ENCODE peak calls at places on chromosomes 5 and 9, in four cellular contexts. A is epithelial cell of esophagus, Y is BE2C, U is GM12878. P is an unnamed sample.

GRCh38 chr9:120878188-120879130 is 1.5 kb upstream of the PHF19 start:
- DNase-seq in U (no peak), A (no peak), Y (no peak), P (no peak)

GRCh38 chr5:138128344-138128743 is 10.9 kb downstream of the NME5 start:
- DNase-seq in U (no peak), Y (no peak), A (no peak), P (no peak)

GRCh38 chr9:133120343-133121199 is 469 bp downstream of the RALGDS start:
- DNase-seq in Y (peak; percentile 79), U (no peak), A (no peak), P (no peak)

GRCh38 chr9:133781828-133782135 is 43.6 kb upstream of the SARDH start:
- DNase-seq in Y (no peak), A (no peak), U (no peak), P (no peak)

GRCh38 chr5:65329266-65329665 is 152.5 kb downstream of the ADAMTS6 start:
- DNase-seq in U (no peak), Y (no peak), A (no peak), P (no peak)

GRCh38 chr5:26940981-26941380 is 97.4 kb downstream of the CDH9 start:
- DNase-seq in Y (no peak), U (no peak), A (peak; percentile 61), P (no peak)

GRCh38 chr9:93905473-93906133 is 49.6 kb downstream of the BARX1 start:
- DNase-seq in U (no peak), A (no peak), Y (no peak), P (no peak)

GRCh38 chr9:35904966-35905781 is 828 bp upstream of the HRCT1 start:
- DNase-seq in Y (no peak), A (peak; percentile 82), U (no peak), P (no peak)

GRCh38 chr5:126437706-126438105 is 14.5 kb downstream of the GRAMD2B start:
- DNase-seq in Y (no peak), A (no peak), U (no peak), P (no peak)

GRCh38 chr9:133714606-133715294 is 23.4 kb downstream of the SARDH start:
- DNase-seq in U (no peak), Y (peak; percentile 90), A (no peak), P (no peak)

GRCh38 chr5:36744678-36745659 is 131.6 kb upstream of the NIPBL start:
- DNase-seq in Y (peak; percentile 80), A (peak; percentile 95), U (no peak), P (no peak)

GRCh38 chr5:83084336-83084735 is 7.0 kb downstream of the XRCC4 start:
- DNase-seq in Y (no peak), U (no peak), A (no peak), P (no peak)

GRCh38 chr5:98096155-98096554 is 677.3 kb upstream of the RGMB start:
- DNase-seq in U (no peak), Y (no peak), A (peak; percentile 74), P (no peak)

GRCh38 chr5:127358274-127358673 is 67.7 kb downstream of the MEGF10 start:
- DNase-seq in U (no peak), Y (no peak), A (no peak), P (no peak)

GRCh38 chr5:158435161-158435616 is 576.2 kb upstream of the CLINT1 start:
- DNase-seq in U (peak; percentile 47), Y (no peak), A (peak; percentile 45), P (no peak)

GRCh38 chr5:152290181-152290580 is 114.9 kb downstream of the NMUR2 start:
- DNase-seq in A (no peak), Y (no peak), U (no peak), P (no peak)

GRCh38 chr9:130535818-130536521 is 43.4 kb upstream of the FUBP3 start:
- DNase-seq in Y (peak; percentile 67), A (peak; percentile 46), U (no peak), P (no peak)

GRCh38 chr5:122661496-122662180 is 113.2 kb upstream of the SNX2 start:
- DNase-seq in U (no peak), A (peak; percentile 37), Y (no peak), P (no peak)

GRCh38 chr9:20611751-20612287 is 10.5 kb downstream of the MLLT3 start:
- DNase-seq in A (peak; percentile 77), U (no peak), Y (no peak), P (no peak)

GRCh38 chr5:1912951-1913565 is 30.3 kb upstream of the IRX4 start:
- DNase-seq in A (no peak), U (no peak), Y (peak; percentile 3), P (no peak)

GRCh38 chr5:36323926-36324781 is 22.5 kb upstream of the RANBP3L start:
- DNase-seq in Y (no peak), A (no peak), U (no peak), P (no peak)

GRCh38 chr9:104895572-104895971 is 32.4 kb downstream of the ABCA1 start:
- DNase-seq in A (peak; percentile 51), Y (no peak), U (no peak), P (no peak)

GRCh38 chr5:153907170-153907775 is 131.4 kb downstream of the FAM114A2 start:
- DNase-seq in U (no peak), A (no peak), Y (no peak), P (no peak)

GRCh38 chr5:61496406-61497307 is 164.6 kb downstream of the ZSWIM6 start:
- DNase-seq in A (no peak), U (no peak), Y (peak; percentile 64), P (no peak)

GRCh38 chr5:78953092-78953800 is 31.9 kb downstream of the ARSB start:
- DNase-seq in A (peak; percentile 21), U (no peak), Y (no peak), P (peak; percentile 27)

GRCh38 chr5:174945853-174946252 is 221.5 kb downstream of the MSX2 start:
- DNase-seq in Y (no peak), A (no peak), U (no peak), P (no peak)

GRCh38 chr5:137629646-137630045 is 106.2 kb downstream of the KLHL3 start:
- DNase-seq in A (peak; percentile 68), U (peak; percentile 8), Y (peak; percentile 33), P (peak; percentile 27)

GRCh38 chr9:72589684-72590555 is 68.5 kb downstream of the TMC1 start:
- DNase-seq in U (no peak), A (no peak), Y (no peak), P (no peak)

GRCh38 chr5:72210913-72211670 is 103.8 kb downstream of the MAP1B start:
- DNase-seq in U (no peak), Y (peak; percentile 36), A (peak; percentile 85), P (no peak)

GRCh38 chr5:96775689-96776088 is 32.1 kb downstream of the ERAP1 start:
- DNase-seq in U (no peak), A (no peak), Y (no peak), P (no peak)

GRCh38 chr5:157379983-157380382 is 80.0 kb upstream of the NIPAL4 start:
- DNase-seq in Y (no peak), U (no peak), A (no peak), P (no peak)

GRCh38 chr5:148831590-148832565 is 5.5 kb downstream of the ADRB2 start:
- DNase-seq in U (peak; percentile 59), A (peak; percentile 29), Y (no peak), P (peak; percentile 62)
- H3K4me3 ChIP-seq in U (peak overlapping the region; percentile 28), A (peak overlapping the region; percentile 99), Y (no peak overlapping the region), P (no peak overlapping the region)

GRCh38 chr9:83537331-83538171 is 650 bp downstream of the FRMD3 start:
- DNase-seq in A (peak; percentile 7), Y (peak; percentile 39), U (no peak), P (no peak)

GRCh38 chr9:83538172-83538889 is at the start of gene FRMD3:
- DNase-seq in A (peak; percentile 52), Y (peak; percentile 95), U (no peak), P (no peak)

GRCh38 chr9:83535736-83536135 is 2.5 kb downstream of the FRMD3 start:
- DNase-seq in Y (no peak), A (no peak), U (no peak), P (no peak)

GRCh38 chr9:83536332-83536731 is 1.9 kb downstream of the FRMD3 start:
- DNase-seq in Y (no peak), A (no peak), U (no peak), P (no peak)

DNA sequence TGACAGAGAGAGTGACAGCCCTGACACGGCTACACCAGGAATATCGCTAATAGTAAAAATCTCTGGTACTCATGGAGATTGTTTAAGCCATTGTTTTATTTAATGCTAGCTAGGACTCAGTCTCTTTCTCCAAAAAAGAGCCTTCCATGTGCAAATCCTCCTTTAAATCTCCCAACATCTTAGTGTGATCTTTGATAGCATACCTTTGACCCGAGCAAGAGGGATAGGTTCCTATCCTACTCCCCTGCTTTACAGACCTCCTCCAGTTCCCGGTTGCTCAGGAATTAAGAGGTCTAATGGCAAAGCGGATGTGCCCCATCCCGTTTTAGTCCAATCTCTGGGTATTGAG is 663 bp upstream of the FRMD3 start:
- DNase-seq in A (no peak), Y (no peak), U (no peak), P (no peak)
- TF ChIP-seq CTCF in A (no peak), Y (no peak), U (no peak), P (no peak)

DNA sequence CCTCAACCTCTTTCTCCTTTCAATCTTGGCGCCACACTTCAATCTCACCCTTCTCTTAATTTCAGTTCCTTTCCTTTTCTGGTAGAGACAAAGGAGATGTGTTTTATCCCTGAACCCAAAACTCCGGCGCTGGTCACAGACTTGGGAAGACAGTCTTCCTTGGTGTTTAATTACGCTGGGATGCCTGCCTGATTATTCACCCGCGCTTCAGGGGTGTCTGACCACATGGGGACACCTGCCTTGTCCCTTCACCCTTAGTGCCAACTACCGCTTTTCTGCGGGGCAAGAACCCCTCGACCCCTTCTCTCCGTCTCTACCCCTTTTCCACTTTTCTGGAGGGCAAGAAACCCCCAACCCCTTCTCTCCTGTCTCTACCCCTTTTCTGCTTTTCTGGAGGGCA is 261.1 kb downstream of the SMARCA2 start:
- DNase-seq in Y (no peak), U (no peak), A (no peak), P (no peak)
- H3K4me3 ChIP-seq in Y (no peak overlapping the region), U (no peak overlapping the region), A (no peak overlapping the region), P (no peak overlapping the region)

GRCh38 chr5:177494356-177495195 is 2.8 kb downstream of the PDLIM7 start:
- DNase-seq in Y (peak; percentile 69), U (no peak), A (peak; percentile 86), P (no peak)

GRCh38 chr5:177497011-177497296 is 450 bp downstream of the PDLIM7 start:
- DNase-seq in A (no peak), U (no peak), Y (no peak), P (no peak)

GRCh38 chr5:177493795-177494355 is 3.5 kb downstream of the PDLIM7 start:
- DNase-seq in A (no peak), Y (no peak), U (no peak), P (no peak)

GRCh38 chr5:177496111-177497010 is 1.0 kb downstream of the PDLIM7 start:
- DNase-seq in U (no peak), Y (peak; percentile 91), A (peak; percentile 86), P (no peak)

GRCh38 chr5:177495243-177496060 is 2.0 kb downstream of the PDLIM7 start:
- DNase-seq in U (no peak), Y (peak; percentile 63), A (peak; percentile 68), P (no peak)
- TF ChIP-seq CTCF in U (no peak), Y (no peak), A (no peak), P (no peak)

GRCh38 chr5:135488727-135489465 is 36.7 kb upstream of the TIFAB start:
- DNase-seq in Y (peak; percentile 77), U (no peak), A (peak; percentile 43), P (no peak)
- H3K4me3 ChIP-seq in Y (peak overlapping the region; percentile 53), U (no peak overlapping the region), A (no peak overlapping the region), P (no peak overlapping the region)